ENCODE peak calls at places on chromosomes 7 and 10, in six cellular contexts. F, N, T, X, A and E are unnamed samples.

GRCh38 chr7:83204715-83205114 is 42.0 kb upstream of the PCLO start:
- DNase-seq in A (no peak), F (no peak), X (no peak), T (no peak), N (no peak), E (no peak)

GRCh38 chr10:73871915-73872710 is 2.2 kb downstream of the CAMK2G start:
- DNase-seq in X (peak; percentile 27), A (no peak), T (no peak), F (peak; percentile 58), N (no peak), E (no peak)

GRCh38 chr10:988667-989545 is 672 bp downstream of the GTPBP4 start:
- DNase-seq in N (no peak), X (no peak), T (no peak), F (no peak), A (no peak), E (no peak)

GRCh38 chr7:106278695-106279094 is 6.1 kb downstream of the NAMPT start:
- DNase-seq in T (no peak), A (no peak), X (no peak), F (no peak), N (no peak), E (no peak)

GRCh38 chr10:29099001-29099400 is 189.9 kb upstream of the LYZL1 start:
- DNase-seq in N (no peak), F (no peak), A (no peak), T (no peak), X (no peak), E (no peak)

GRCh38 chr10:133269367-133269766 is 7.3 kb downstream of the ADAM8 start:
- DNase-seq in F (no peak), X (no peak), A (no peak), N (no peak), T (no peak), E (no peak)

GRCh38 chr7:11251436-11251835 is 277.8 kb downstream of the PHF14 start:
- DNase-seq in T (no peak), N (no peak), F (no peak), A (no peak), X (no peak), E (no peak)

GRCh38 chr10:44235363-44235762 is 149.5 kb downstream of the CXCL12 start:
- DNase-seq in T (no peak), A (no peak), N (no peak), X (no peak), F (no peak), E (no peak)

GRCh38 chr10:84204122-84204521 is 9.8 kb downstream of the CDHR1 start:
- DNase-seq in X (no peak), F (no peak), N (no peak), T (no peak), A (no peak), E (no peak)

GRCh38 chr7:27143022-27143949 is at the start of gene HOXA5:
- DNase-seq in X (no peak), T (no peak), A (no peak), F (no peak), N (no peak), E (peak; percentile 100)

GRCh38 chr7:139103057-139103820 is 6.3 kb downstream of the ZC3HAV1 start:
- DNase-seq in T (no peak), N (no peak), F (no peak), X (no peak), A (no peak), E (no peak)

GRCh38 chr7:122637799-122638198 is 61.1 kb downstream of the RNF133 start:
- DNase-seq in F (no peak), A (no peak), T (no peak), N (no peak), X (no peak), E (no peak)

GRCh38 chr10:106957825-106958581 is 206.5 kb downstream of the SORCS1 start:
- DNase-seq in A (no peak), F (no peak), T (no peak), N (no peak), X (no peak), E (no peak)

GRCh38 chr7:16403475-16403874 is 17.9 kb downstream of the CRPPA start:
- DNase-seq in T (no peak), A (no peak), X (no peak), N (no peak), F (no peak), E (no peak)

GRCh38 chr7:96563409-96563808 is 146.2 kb downstream of the SEM1 start:
- DNase-seq in F (no peak), T (no peak), A (no peak), X (no peak), N (no peak), E (no peak)

GRCh38 chr10:82340166-82340565 is 465.2 kb downstream of the NRG3 start:
- DNase-seq in T (no peak), X (no peak), N (no peak), F (no peak), A (no peak), E (no peak)

GRCh38 chr7:111259991-111260390 is 169.1 kb downstream of the LRRN3 start:
- DNase-seq in A (no peak), N (no peak), T (no peak), X (no peak), F (no peak), E (no peak)

GRCh38 chr7:111265394-111265793 is 174.5 kb downstream of the LRRN3 start:
- DNase-seq in X (no peak), F (no peak), T (no peak), A (no peak), N (no peak), E (no peak)

GRCh38 chr7:111266613-111267012 is 175.7 kb downstream of the LRRN3 start:
- DNase-seq in A (no peak), F (peak; percentile 11), N (no peak), T (no peak), X (peak; percentile 28), E (peak; percentile 42)

GRCh38 chr7:111264111-111264868 is 173.4 kb downstream of the LRRN3 start:
- DNase-seq in A (no peak), F (no peak), N (no peak), X (no peak), T (no peak), E (no peak)

DNA sequence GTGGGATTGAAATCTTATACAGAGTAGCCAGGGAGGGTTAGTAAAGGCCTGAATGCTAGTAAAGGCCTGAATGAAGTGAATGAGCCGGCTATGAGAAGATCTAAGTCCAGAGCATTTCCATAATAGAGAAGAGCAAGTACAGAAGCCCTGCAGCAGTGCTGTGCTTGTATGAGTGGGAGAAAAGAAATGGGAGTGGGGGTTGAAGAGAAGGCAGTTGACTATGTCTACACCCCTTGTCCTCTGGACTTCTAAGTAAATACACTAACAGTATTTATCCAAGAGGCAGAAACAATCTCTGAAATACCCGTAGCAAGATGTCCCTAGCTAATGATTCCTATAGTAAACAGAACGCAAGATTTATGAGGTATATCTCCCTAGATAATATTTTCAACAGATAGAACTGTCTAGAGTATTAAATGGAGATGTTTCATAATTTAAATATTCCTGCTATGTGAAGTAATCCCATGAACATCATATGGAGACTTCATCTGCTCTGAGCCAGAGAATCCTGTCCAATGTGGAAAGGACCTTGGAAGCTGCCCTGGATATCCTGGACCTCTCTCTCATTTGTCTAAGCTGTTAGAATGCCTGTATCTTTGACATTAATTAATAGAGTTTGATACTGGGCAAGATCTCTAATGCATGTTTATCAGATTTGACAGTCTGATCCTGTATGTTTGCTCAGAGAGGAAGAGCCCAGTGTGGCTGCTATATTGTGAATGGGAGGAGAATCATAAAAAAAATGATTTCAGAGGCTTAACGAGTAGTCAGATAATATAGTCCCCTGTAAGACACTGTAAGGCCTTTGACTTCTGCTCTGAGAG is 171.6 kb downstream of the LRRN3 start:
- DNase-seq in X (no peak), F (no peak), T (no peak), N (no peak), A (no peak), E (no peak)
- H3K27ac ChIP-seq in X (no peak overlapping the region), F (no peak overlapping the region), T (no peak overlapping the region), N (no peak overlapping the region), A (no peak overlapping the region), E (no peak overlapping the region)

GRCh38 chr7:140604760-140605159 is 35.9 kb downstream of the DENND2A start:
- DNase-seq in X (no peak), F (no peak), T (no peak), A (no peak), N (no peak), E (peak; percentile 83)
- H3K27ac ChIP-seq in X (peak overlapping the region; percentile 17), F (no peak overlapping the region), T (no peak overlapping the region), A (no peak overlapping the region), N (peak overlapping the region; percentile 78), E (peak overlapping the region; percentile 100)

GRCh38 chr7:50329775-50330174 is 25.3 kb downstream of the IKZF1 start:
- DNase-seq in X (no peak), F (no peak), T (no peak), A (no peak), N (no peak), E (no peak)
- H3K27ac ChIP-seq in X (no peak overlapping the region), F (no peak overlapping the region), T (no peak overlapping the region), A (no peak overlapping the region), N (no peak overlapping the region), E (no peak overlapping the region)

DNA sequence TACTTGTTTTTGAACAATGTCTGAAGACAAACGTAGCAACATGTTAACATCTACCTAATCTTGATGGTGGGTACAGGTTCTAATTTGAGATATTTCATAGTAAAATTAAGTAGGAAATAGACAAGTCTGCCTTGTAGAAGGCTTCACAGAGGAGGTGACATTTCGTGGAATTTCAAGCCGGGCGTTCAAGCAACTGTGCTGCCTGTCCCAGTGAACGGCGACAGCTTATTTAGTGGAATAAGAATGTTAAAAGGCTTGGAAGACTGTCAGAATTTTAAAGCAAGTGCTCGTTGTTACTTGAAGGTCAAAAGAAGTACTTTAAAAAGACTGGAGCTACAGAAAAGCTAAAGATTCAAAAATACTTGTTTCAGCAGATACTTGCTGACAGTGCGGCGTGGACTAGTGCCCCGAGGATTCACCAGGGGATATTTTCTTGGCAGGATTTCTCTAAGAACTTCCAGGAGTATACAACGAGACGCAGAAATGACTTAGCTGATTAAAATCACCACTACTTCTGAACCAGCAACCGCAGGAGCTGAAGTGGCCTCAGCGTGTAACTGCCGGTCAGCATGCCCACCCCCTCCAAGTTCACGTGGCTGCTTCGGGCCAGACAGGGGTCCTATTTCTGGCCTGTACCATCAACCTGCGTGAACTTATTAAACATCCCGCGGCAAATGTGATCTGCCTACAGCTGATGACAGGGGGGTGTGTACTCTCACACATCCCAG is 46.5 kb downstream of the CTBP2 start:
- DNase-seq in X (peak; percentile 57), A (no peak), T (no peak), F (no peak), N (no peak), E (no peak)
- H3K27ac ChIP-seq in X (peak overlapping the region; percentile 52), A (no peak overlapping the region), T (peak overlapping the region; percentile 4), F (peak overlapping the region; percentile 25), N (peak overlapping the region; percentile 57), E (peak overlapping the region; percentile 31)

GRCh38 chr10:50604049-50604640 is 19.6 kb downstream of the SGMS1 start:
- DNase-seq in X (no peak), N (no peak), F (no peak), T (no peak), A (no peak), E (no peak)
- H3K27ac ChIP-seq in X (peak overlapping the region; percentile 79), N (peak overlapping the region; percentile 82), F (peak overlapping the region; percentile 52), T (peak overlapping the region; percentile 48), A (peak overlapping the region; percentile 14), E (no peak overlapping the region)